ENCODE peak calls at places on chromosomes 6 and 20, in ten cellular contexts. F is foreskin keratinocyte; V is heart right ventricle; R is left lung; W is K562; O is body of pancreas; H is CD8-positive, alpha-beta T cell; D is lower lobe of right lung; T is RWPE2; J is pancreas. S is an unnamed sample.
A peak's percentile ranks its signal among the peaks of the same experiment; 100 is the strongest.

GRCh38 chr6:45917439-45917838 is 98.2 kb downstream of the CLIC5 start:
- ATAC-seq in F (no peak), V (peak; percentile 32), R (no peak), W (no peak), O (no peak), H (no peak), D (no peak), T (no peak), J (no peak), S (no peak)

GRCh38 chr20:49993301-49993751 is 10.5 kb downstream of the SNAI1 start:
- ATAC-seq in F (no peak), V (no peak), R (no peak), W (peak; percentile 51), O (no peak), H (no peak), D (no peak), T (no peak), J (no peak), S (peak; percentile 57)

GRCh38 chr20:58109126-58109880 is 119.2 kb downstream of the ANKRD60 start:
- ATAC-seq in F (peak; percentile 70), V (no peak), R (no peak), W (no peak), O (no peak), H (no peak), D (no peak), T (peak; percentile 77), J (peak; percentile 26), S (no peak)

GRCh38 chr6:5290097-5290496 is 28.8 kb downstream of the FARS2 start:
- ATAC-seq in F (no peak), V (no peak), R (no peak), W (no peak), O (no peak), H (no peak), D (no peak), T (no peak), J (no peak), S (no peak)

GRCh38 chr6:122154912-122155516 is 244.4 kb upstream of the HSF2 start:
- ATAC-seq in F (no peak), V (peak; percentile 74), R (peak; percentile 18), W (no peak), O (no peak), H (no peak), D (no peak), T (no peak), J (no peak), S (peak; percentile 52)

GRCh38 chr20:34579936-34580587 is 21.5 kb downstream of the MAP1LC3A start:
- ATAC-seq in F (no peak), V (no peak), R (peak; percentile 39), W (no peak), O (no peak), H (peak; percentile 42), D (no peak), T (no peak), J (no peak), S (no peak)

GRCh38 chr6:107811591-107812218 is 12.4 kb downstream of the SCML4 start:
- ATAC-seq in F (peak; percentile 46), V (peak; percentile 29), R (no peak), W (no peak), O (peak; percentile 57), H (peak; percentile 44), D (no peak), T (peak; percentile 32), J (peak; percentile 66), S (no peak)

GRCh38 chr20:19658137-19658536 is 99.9 kb upstream of the RIN2 start:
- ATAC-seq in F (no peak), V (no peak), R (no peak), W (peak; percentile 67), O (no peak), H (no peak), D (no peak), T (no peak), J (no peak), S (no peak)

GRCh38 chr6:153140299-153140698 is 9.2 kb upstream of the RGS17 start:
- ATAC-seq in F (no peak), V (no peak), R (no peak), W (no peak), O (no peak), H (no peak), D (no peak), T (no peak), J (no peak), S (no peak)

DNA sequence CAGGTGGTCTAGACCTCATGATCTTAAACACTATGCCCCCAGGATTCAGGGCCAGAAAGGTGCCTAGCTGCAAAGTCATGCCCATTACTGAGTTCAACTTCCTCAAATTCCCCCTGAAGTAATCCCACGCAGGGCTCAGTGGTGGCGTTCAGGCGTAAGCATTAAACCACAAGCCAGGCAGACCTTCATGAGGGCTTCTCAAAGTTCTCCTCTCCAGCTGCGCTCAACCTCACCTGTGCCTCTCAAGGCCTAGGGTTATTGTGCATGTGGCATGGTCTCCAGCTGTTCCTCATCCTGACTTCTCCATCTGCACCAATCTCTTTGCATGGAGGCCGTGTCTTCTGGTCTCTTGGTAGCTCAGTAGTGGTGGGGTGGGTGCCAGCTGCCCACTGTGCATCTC is 113.6 kb downstream of the TSHZ2 start:
- ATAC-seq in F (no peak), V (no peak), R (no peak), W (no peak), O (no peak), H (no peak), D (no peak), T (no peak), J (no peak), S (no peak)
- H3K4me1 ChIP-seq in F (peaks cover 10% of the 10 kb centered on the region), V (no peaks in the 10 kb centered on the region), R (no peaks in the 10 kb centered on the region), W (no peaks in the 10 kb centered on the region), O (peaks cover 9% of the 10 kb centered on the region), H (peaks cover 5% of the 10 kb centered on the region), D (peaks cover 10% of the 10 kb centered on the region), T (peaks cover 15% of the 10 kb centered on the region), J (peaks cover 5% of the 10 kb centered on the region), S (peaks cover 2% of the 10 kb centered on the region)

DNA sequence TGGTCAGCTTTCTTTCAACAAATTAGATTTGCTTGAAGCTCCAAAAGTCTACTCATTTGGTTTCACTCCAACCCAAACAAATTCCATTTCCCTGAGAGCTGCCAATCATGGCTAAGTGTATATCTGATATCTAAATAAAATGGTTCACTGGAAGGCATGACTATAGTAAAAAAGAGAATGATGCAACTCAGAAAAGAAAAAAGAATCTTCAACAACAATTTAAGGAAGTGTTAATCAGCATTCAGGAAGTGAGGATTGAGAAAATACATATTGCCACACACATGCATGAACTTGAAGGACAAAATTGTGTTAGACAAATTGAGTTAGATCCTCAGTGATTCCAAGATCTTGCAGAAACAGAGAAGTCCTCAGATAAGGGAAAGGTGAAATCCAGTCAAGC is 972.9 kb upstream of the FLRT3 start:
- ATAC-seq in F (no peak), V (no peak), R (no peak), W (no peak), O (no peak), H (no peak), D (peak; percentile 28), T (peak; percentile 52), J (no peak), S (no peak)
- H3K4me1 ChIP-seq in F (no peaks in the 10 kb centered on the region), V (no peaks in the 10 kb centered on the region), R (no peaks in the 10 kb centered on the region), W (no peaks in the 10 kb centered on the region), O (no peaks in the 10 kb centered on the region), H (no peaks in the 10 kb centered on the region), D (no peaks in the 10 kb centered on the region), T (peaks cover 3% of the 10 kb centered on the region), J (no peaks in the 10 kb centered on the region), S (no peaks in the 10 kb centered on the region)

GRCh38 chr20:44576297-44576696 is 6.1 kb upstream of the PKIG start:
- ATAC-seq in F (no peak), V (peak; percentile 11), R (peak; percentile 60), W (peak; percentile 85), O (no peak), H (peak; percentile 38), D (peak; percentile 68), T (no peak), J (peak; percentile 56), S (no peak)
- H3K4me1 ChIP-seq in F (peaks cover 27% of the 10 kb centered on the region), V (peaks cover 10% of the 10 kb centered on the region), R (peaks cover 16% of the 10 kb centered on the region), W (no peaks in the 10 kb centered on the region), O (peaks cover 5% of the 10 kb centered on the region), H (peaks cover 12% of the 10 kb centered on the region), D (peaks cover 65% of the 10 kb centered on the region), T (peaks cover 30% of the 10 kb centered on the region), J (no peaks in the 10 kb centered on the region), S (peaks cover 42% of the 10 kb centered on the region)

GRCh38 chr6:36598739-36599318 is 4.7 kb downstream of the SRSF3 start:
- ATAC-seq in F (no peak), V (no peak), R (no peak), W (no peak), O (no peak), H (no peak), D (no peak), T (no peak), J (no peak), S (no peak)

GRCh38 chr6:36600564-36601146 is 6.5 kb downstream of the SRSF3 start:
- ATAC-seq in F (no peak), V (no peak), R (no peak), W (no peak), O (no peak), H (no peak), D (no peak), T (no peak), J (no peak), S (no peak)

GRCh38 chr6:36598326-36598725 is 4.2 kb downstream of the SRSF3 start:
- ATAC-seq in F (no peak), V (no peak), R (no peak), W (no peak), O (no peak), H (no peak), D (no peak), T (no peak), J (no peak), S (no peak)

GRCh38 chr6:36597775-36598174 is 3.6 kb downstream of the SRSF3 start:
- ATAC-seq in F (no peak), V (no peak), R (no peak), W (no peak), O (no peak), H (no peak), D (no peak), T (no peak), J (no peak), S (no peak)

GRCh38 chr6:36599791-36600209 is 5.6 kb downstream of the SRSF3 start:
- ATAC-seq in F (peak; percentile 67), V (peak; percentile 65), R (peak; percentile 4), W (no peak), O (peak; percentile 19), H (peak; percentile 59), D (peak; percentile 28), T (peak; percentile 64), J (peak; percentile 4), S (peak; percentile 55)
- H3K4me1 ChIP-seq in F (peaks cover 28% of the 10 kb centered on the region), V (peaks cover 22% of the 10 kb centered on the region), R (peaks cover 50% of the 10 kb centered on the region), W (peaks cover 13% of the 10 kb centered on the region), O (peaks cover 66% of the 10 kb centered on the region), H (peaks cover 79% of the 10 kb centered on the region), D (peaks cover 83% of the 10 kb centered on the region), T (peaks cover 47% of the 10 kb centered on the region), J (peaks cover 25% of the 10 kb centered on the region), S (peaks cover 82% of the 10 kb centered on the region)